ENCODE peak calls at places on chromosomes 11 and 22, in six cellular contexts. S, R, A, M, B and L are unnamed samples.
A peak's percentile ranks its signal among the peaks of the same experiment; 100 is the strongest.

GRCh38 chr11:74179234-74180126 is 8.4 kb downstream of the PPME1 start:
- ATAC-seq in M (no peak), R (peak; percentile 93), A (peak; percentile 26), S (no peak), B (no peak), L (no peak)

GRCh38 chr11:93642416-93642815 is 19.1 kb upstream of the CEP295 start:
- ATAC-seq in R (no peak), A (no peak), M (no peak), S (no peak), B (no peak), L (no peak)

GRCh38 chr11:108870373-108871020 is 205.6 kb downstream of the DDX10 start:
- ATAC-seq in S (peak; percentile 13), B (no peak), M (no peak), A (peak; percentile 75), R (no peak), L (no peak)

GRCh38 chr11:58186938-58187337 is 1.9 kb upstream of the OR9Q2 start:
- ATAC-seq in R (no peak), S (no peak), A (peak; percentile 73), B (no peak), M (no peak), L (no peak)

GRCh38 chr11:95138448-95138847 is 48.8 kb downstream of the ENDOD1 start:
- ATAC-seq in B (no peak), R (peak; percentile 77), A (no peak), S (peak; percentile 83), M (no peak), L (no peak)

GRCh38 chr11:47109882-47110281 is 66.8 kb downstream of the ARFGAP2 start:
- ATAC-seq in B (no peak), R (no peak), A (no peak), M (no peak), S (no peak), L (no peak)

GRCh38 chr11:110200241-110200640 is 96.2 kb downstream of the RDX start:
- ATAC-seq in R (no peak), S (no peak), B (no peak), M (no peak), A (no peak), L (no peak)

GRCh38 chr22:39364646-39365405 is 15.0 kb downstream of the SYNGR1 start:
- ATAC-seq in M (no peak), R (peak; percentile 62), B (no peak), S (no peak), A (no peak), L (no peak)

GRCh38 chr11:67055812-67056211 is 835 bp upstream of the RHOD start:
- ATAC-seq in A (peak; percentile 11), R (no peak), B (no peak), M (peak; percentile 49), S (peak; percentile 64), L (no peak)

GRCh38 chr11:120209750-120210650 is 832 bp upstream of the OAF start:
- ATAC-seq in M (no peak), R (no peak), A (no peak), B (no peak), S (no peak), L (no peak)

GRCh38 chr11:102734650-102735049 is 9.9 kb upstream of the MMP8 start:
- ATAC-seq in S (no peak), A (no peak), B (no peak), M (no peak), R (no peak), L (no peak)

DNA sequence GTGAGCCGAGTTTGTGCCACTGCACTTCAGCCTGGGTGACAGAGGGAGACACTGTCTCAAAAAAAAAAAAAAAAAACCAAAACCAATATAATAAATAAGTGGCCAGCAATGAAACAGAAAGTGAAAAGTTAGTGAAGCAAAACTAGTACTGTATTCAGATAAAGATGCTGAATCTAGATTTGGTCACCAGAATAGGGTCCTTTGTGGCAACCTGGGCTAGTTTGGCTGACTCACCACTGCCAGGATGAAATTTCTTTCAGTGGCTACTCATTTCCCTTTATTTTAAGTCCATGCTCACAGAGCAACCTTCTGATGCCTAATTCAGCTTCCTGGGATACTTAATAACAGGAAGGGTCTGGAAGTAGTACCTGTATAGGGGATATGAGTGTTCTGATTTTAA is 26.0 kb downstream of the LIMK2 start:
- ATAC-seq in B (no peak), R (no peak), M (no peak), A (no peak), S (no peak), L (no peak)
- H3K4me1 ChIP-seq in B (no peaks in the 10 kb centered on the region), R (peaks cover 8% of the 10 kb centered on the region), M (peaks cover 36% of the 10 kb centered on the region), A (peaks cover 5% of the 10 kb centered on the region), S (peaks cover 96% of the 10 kb centered on the region), L (peaks cover 12% of the 10 kb centered on the region)

GRCh38 chr22:44318751-44319150 is 6.0 kb upstream of the SHISAL1 start:
- ATAC-seq in B (no peak), M (peak; percentile 9), A (no peak), R (no peak), S (no peak), L (no peak)

GRCh38 chr22:44317163-44317455 is 4.4 kb upstream of the SHISAL1 start:
- ATAC-seq in M (no peak), B (no peak), S (no peak), R (no peak), A (no peak), L (no peak)

GRCh38 chr22:44319685-44320084 is 6.9 kb upstream of the SHISAL1 start:
- ATAC-seq in M (no peak), R (no peak), S (no peak), A (no peak), B (no peak), L (no peak)

GRCh38 chr22:44316393-44317162 is 3.8 kb upstream of the SHISAL1 start:
- ATAC-seq in B (no peak), M (no peak), R (no peak), S (no peak), A (no peak), L (no peak)

GRCh38 chr22:44317886-44318637 is 5.3 kb upstream of the SHISAL1 start:
- ATAC-seq in M (no peak), R (no peak), S (no peak), A (no peak), B (no peak), L (no peak)
- H3K4me3 ChIP-seq in M (no peak overlapping the region), R (no peak overlapping the region), S (no peak overlapping the region), A (no peak overlapping the region), B (no peak overlapping the region), L (no peak overlapping the region)

GRCh38 chr22:25764270-25765015 is 22.5 kb downstream of the MYO18B start:
- ATAC-seq in M (no peak), A (no peak), B (no peak), S (no peak), R (peak; percentile 53), L (no peak)
- H3K9me3 ChIP-seq in M (peaks cover 17% of the 10 kb centered on the region), A (no peaks in the 10 kb centered on the region), B (peaks cover 21% of the 10 kb centered on the region), S (no peaks in the 10 kb centered on the region), R (peaks cover 4% of the 10 kb centered on the region), L (no peaks in the 10 kb centered on the region)

DNA sequence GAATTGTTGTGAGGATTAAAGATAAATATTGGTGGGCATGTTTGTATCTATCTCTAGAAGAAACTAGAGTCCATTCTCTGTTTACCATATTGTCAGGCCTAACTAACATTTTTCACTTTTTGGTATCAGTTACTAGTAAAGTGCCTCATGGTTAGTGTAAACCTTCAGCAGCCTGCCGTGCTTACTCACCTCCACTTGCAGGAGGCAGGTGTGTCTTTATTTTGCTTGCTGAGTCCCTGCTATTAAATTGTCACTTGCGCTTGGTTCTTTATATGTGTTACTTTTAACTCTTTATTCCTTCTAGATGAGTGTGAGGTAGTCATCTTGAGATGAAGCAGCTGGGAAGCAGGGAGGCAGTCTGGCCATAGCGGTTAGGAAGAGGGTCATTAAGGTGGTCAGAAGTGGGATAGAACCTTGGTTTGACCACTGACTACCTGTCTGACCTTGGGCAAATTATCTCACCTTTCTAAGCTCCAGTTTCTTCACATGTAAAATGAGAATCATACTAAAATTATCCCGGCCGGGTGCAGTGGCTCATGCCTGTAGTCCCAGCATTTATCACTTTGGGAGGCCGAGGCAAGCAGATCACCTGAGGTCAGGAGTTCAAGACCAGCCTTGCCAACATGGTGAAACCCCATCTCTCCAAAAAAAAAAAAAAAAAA is 21.2 kb downstream of the PPP6R3 start:
- ATAC-seq in A (peak; percentile 11), R (no peak), S (peak; percentile 49), M (no peak), B (no peak), L (no peak)
- H3K4me1 ChIP-seq in A (peaks cover 30% of the 10 kb centered on the region), R (peaks cover 50% of the 10 kb centered on the region), S (peaks cover 49% of the 10 kb centered on the region), M (peaks cover 41% of the 10 kb centered on the region), B (peaks cover 20% of the 10 kb centered on the region), L (peaks cover 21% of the 10 kb centered on the region)

DNA sequence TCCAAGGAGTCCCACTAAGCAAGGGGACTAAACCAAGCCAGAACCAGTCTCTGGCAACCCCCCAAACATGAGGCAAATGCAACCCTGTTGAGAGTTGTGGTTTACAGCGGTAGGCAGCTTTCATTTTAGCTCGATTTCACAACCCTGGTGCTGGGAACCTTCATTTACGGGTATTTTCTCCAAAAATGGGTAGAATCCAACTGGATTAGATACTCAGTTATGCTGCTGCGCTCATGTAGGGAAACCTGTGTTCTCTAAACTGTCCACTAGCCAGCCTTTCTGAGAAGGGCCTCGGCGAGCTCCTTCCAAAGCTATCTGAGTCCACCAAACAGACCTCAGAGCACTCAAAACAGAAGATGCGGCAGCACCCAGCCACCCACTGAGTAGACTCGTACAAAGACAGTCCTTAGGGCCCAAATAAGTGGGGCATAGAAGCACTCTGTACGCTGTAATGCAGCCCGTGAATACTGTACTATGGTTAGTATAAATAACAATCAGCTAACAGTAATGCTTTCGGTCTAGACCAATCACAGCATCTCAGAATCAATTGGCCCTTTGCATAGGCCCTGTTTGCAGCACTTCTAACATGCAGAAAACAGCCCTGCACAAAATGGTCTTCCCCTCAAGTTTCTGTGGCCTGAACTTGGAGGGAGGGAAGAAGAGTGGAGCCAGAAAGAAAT is 104.7 kb downstream of the ETS1 start:
- ATAC-seq in S (peak; percentile 22), M (no peak), R (peak; percentile 64), A (peak; percentile 21), B (no peak), L (peak; percentile 45)
- H3K4me3 ChIP-seq in S (no peak overlapping the region), M (no peak overlapping the region), R (peak overlapping the region; percentile 45), A (peak overlapping the region; percentile 11), B (no peak overlapping the region), L (no peak overlapping the region)

GRCh38 chr11:132379540-132379939 is 1009.1 kb downstream of the NTM start:
- ATAC-seq in A (no peak), R (no peak), M (no peak), B (no peak), S (no peak), L (no peak)
- H3K9me3 ChIP-seq in A (no peaks in the 10 kb centered on the region), R (no peaks in the 10 kb centered on the region), M (peaks cover 7% of the 10 kb centered on the region), B (peaks cover 12% of the 10 kb centered on the region), S (no peaks in the 10 kb centered on the region), L (peaks cover 18% of the 10 kb centered on the region)

GRCh38 chr11:45662665-45663485 is 2.5 kb downstream of the CHST1 start:
- ATAC-seq in S (peak; percentile 25), A (no peak), R (no peak), M (no peak), B (no peak), L (no peak)

GRCh38 chr11:45660717-45661416 is 4.6 kb downstream of the CHST1 start:
- ATAC-seq in A (no peak), M (no peak), B (no peak), S (no peak), R (no peak), L (no peak)

GRCh38 chr11:45662096-45662664 is 3.2 kb downstream of the CHST1 start:
- ATAC-seq in S (no peak), R (no peak), B (no peak), A (no peak), M (no peak), L (no peak)

GRCh38 chr11:45659818-45660160 is 5.6 kb downstream of the CHST1 start:
- ATAC-seq in S (no peak), B (no peak), M (no peak), A (no peak), R (no peak), L (no peak)

GRCh38 chr11:45661417-45662055 is 3.9 kb downstream of the CHST1 start:
- ATAC-seq in B (no peak), A (no peak), M (no peak), S (no peak), R (no peak), L (no peak)
- H3K4me1 ChIP-seq in B (no peaks in the 10 kb centered on the region), A (peaks cover 32% of the 10 kb centered on the region), M (peaks cover 48% of the 10 kb centered on the region), S (peaks cover 32% of the 10 kb centered on the region), R (peaks cover 15% of the 10 kb centered on the region), L (peaks cover 57% of the 10 kb centered on the region)